ENCODE peak calls at places on chromosomes 12 and 14, in eight cellular contexts. One of them, this sample, is unnamed.

GRCh38 chr14:54394596-54394995 is 2.2 kb upstream of the CDKN3 start:
- DNase-seq in OCI-LY7: no peak
- DNase-seq in HCT116: no peak
- DNase-seq in endodermal cell: no peak
- DNase-seq in neural progenitor cell: no peak
- DNase-seq in endothelial cell: no peak
- DNase-seq in sigmoid colon: no peak
- DNase-seq in lower lobe of right lung: no peak
- DNase-seq in this sample: no peak

GRCh38 chr12:3976351-3976938 is 103.2 kb upstream of the PARP11 start:
- DNase-seq in OCI-LY7: no peak
- DNase-seq in HCT116: no peak
- DNase-seq in endodermal cell: no peak
- DNase-seq in neural progenitor cell: no peak
- DNase-seq in endothelial cell: no peak
- DNase-seq in sigmoid colon: no peak
- DNase-seq in lower lobe of right lung: no peak
- DNase-seq in this sample: no peak

GRCh38 chr12:47989023-47989417 is 15.3 kb downstream of the COL2A1 start:
- DNase-seq in OCI-LY7: no peak
- DNase-seq in HCT116: no peak
- DNase-seq in endodermal cell: no peak
- DNase-seq in neural progenitor cell: no peak
- DNase-seq in endothelial cell: no peak
- DNase-seq in sigmoid colon: no peak
- DNase-seq in lower lobe of right lung: no peak
- DNase-seq in this sample: no peak

GRCh38 chr12:38691164-38691563 is 214.2 kb downstream of the CPNE8 start:
- DNase-seq in OCI-LY7: no peak
- DNase-seq in HCT116: no peak
- DNase-seq in endodermal cell: no peak
- DNase-seq in neural progenitor cell: no peak
- DNase-seq in endothelial cell: no peak
- DNase-seq in sigmoid colon: no peak
- DNase-seq in lower lobe of right lung: no peak
- DNase-seq in this sample: no peak

GRCh38 chr14:64209428-64210165 is 84.6 kb downstream of the ESR2 start:
- DNase-seq in OCI-LY7: no peak
- DNase-seq in HCT116: no peak
- DNase-seq in endodermal cell: no peak
- DNase-seq in neural progenitor cell: no peak
- DNase-seq in endothelial cell: no peak
- DNase-seq in sigmoid colon: peak
- DNase-seq in lower lobe of right lung: peak
- DNase-seq in this sample: no peak

GRCh38 chr12:28191690-28192089 is 1.4 kb downstream of the CCDC91 start:
- DNase-seq in OCI-LY7: no peak
- DNase-seq in HCT116: no peak
- DNase-seq in endodermal cell: peak
- DNase-seq in neural progenitor cell: no peak
- DNase-seq in endothelial cell: no peak
- DNase-seq in sigmoid colon: no peak
- DNase-seq in lower lobe of right lung: no peak
- DNase-seq in this sample: no peak

GRCh38 chr12:5073838-5074237 is 30.2 kb downstream of the KCNA5 start:
- DNase-seq in OCI-LY7: peak
- DNase-seq in HCT116: peak
- DNase-seq in endodermal cell: peak
- DNase-seq in neural progenitor cell: peak
- DNase-seq in endothelial cell: no peak
- DNase-seq in sigmoid colon: no peak
- DNase-seq in lower lobe of right lung: no peak
- DNase-seq in this sample: peak

GRCh38 chr12:2489266-2489665 is 305.5 kb upstream of the FKBP4 start:
- DNase-seq in OCI-LY7: no peak
- DNase-seq in HCT116: no peak
- DNase-seq in endodermal cell: peak
- DNase-seq in neural progenitor cell: peak
- DNase-seq in endothelial cell: no peak
- DNase-seq in sigmoid colon: no peak
- DNase-seq in lower lobe of right lung: no peak
- DNase-seq in this sample: no peak

GRCh38 chr12:24025153-24025798 is 75.8 kb upstream of the SOX5 start:
- DNase-seq in OCI-LY7: no peak
- DNase-seq in HCT116: no peak
- DNase-seq in endodermal cell: no peak
- DNase-seq in neural progenitor cell: peak
- DNase-seq in endothelial cell: no peak
- DNase-seq in sigmoid colon: no peak
- DNase-seq in lower lobe of right lung: no peak
- DNase-seq in this sample: no peak

GRCh38 chr12:11943919-11944318 is 126.8 kb upstream of the BCL2L14 start:
- DNase-seq in OCI-LY7: no peak
- DNase-seq in HCT116: no peak
- DNase-seq in endodermal cell: no peak
- DNase-seq in neural progenitor cell: no peak
- DNase-seq in endothelial cell: no peak
- DNase-seq in sigmoid colon: no peak
- DNase-seq in lower lobe of right lung: no peak
- DNase-seq in this sample: no peak

GRCh38 chr12:131122631-131123030 is 168.9 kb downstream of the ADGRD1 start:
- DNase-seq in OCI-LY7: no peak
- DNase-seq in HCT116: no peak
- DNase-seq in endodermal cell: peak
- DNase-seq in neural progenitor cell: no peak
- DNase-seq in endothelial cell: no peak
- DNase-seq in sigmoid colon: peak
- DNase-seq in lower lobe of right lung: no peak
- DNase-seq in this sample: no peak

GRCh38 chr12:25377475-25378179 is 126.9 kb upstream of the KRAS start:
- DNase-seq in OCI-LY7: no peak
- DNase-seq in HCT116: no peak
- DNase-seq in endodermal cell: peak
- DNase-seq in neural progenitor cell: no peak
- DNase-seq in endothelial cell: no peak
- DNase-seq in sigmoid colon: no peak
- DNase-seq in lower lobe of right lung: no peak
- DNase-seq in this sample: peak

GRCh38 chr14:78633747-78634146 is 463.6 kb downstream of the NRXN3 start:
- DNase-seq in OCI-LY7: no peak
- DNase-seq in HCT116: no peak
- DNase-seq in endodermal cell: peak
- DNase-seq in neural progenitor cell: peak
- DNase-seq in endothelial cell: no peak
- DNase-seq in sigmoid colon: no peak
- DNase-seq in lower lobe of right lung: no peak
- DNase-seq in this sample: no peak

GRCh38 chr14:61474671-61475070 is 153.3 kb downstream of the PRKCH start:
- DNase-seq in OCI-LY7: no peak
- DNase-seq in HCT116: no peak
- DNase-seq in endodermal cell: no peak
- DNase-seq in neural progenitor cell: no peak
- DNase-seq in endothelial cell: no peak
- DNase-seq in sigmoid colon: no peak
- DNase-seq in lower lobe of right lung: no peak
- DNase-seq in this sample: no peak

GRCh38 chr14:69812725-69813124 is 15.7 kb upstream of the SLC10A1 start:
- DNase-seq in OCI-LY7: no peak
- DNase-seq in HCT116: no peak
- DNase-seq in endodermal cell: no peak
- DNase-seq in neural progenitor cell: peak
- DNase-seq in endothelial cell: no peak
- DNase-seq in sigmoid colon: no peak
- DNase-seq in lower lobe of right lung: no peak
- DNase-seq in this sample: no peak

GRCh38 chr14:60722163-60722835 is 1.9 kb downstream of the SIX4 start:
- DNase-seq in OCI-LY7: peak
- DNase-seq in HCT116: no peak
- DNase-seq in endodermal cell: peak
- DNase-seq in neural progenitor cell: peak
- DNase-seq in endothelial cell: peak
- DNase-seq in sigmoid colon: no peak
- DNase-seq in lower lobe of right lung: peak
- DNase-seq in this sample: peak

GRCh38 chr12:85829391-85829790 is 6.8 kb downstream of the RASSF9 start:
- DNase-seq in OCI-LY7: no peak
- DNase-seq in HCT116: no peak
- DNase-seq in endodermal cell: no peak
- DNase-seq in neural progenitor cell: no peak
- DNase-seq in endothelial cell: no peak
- DNase-seq in sigmoid colon: no peak
- DNase-seq in lower lobe of right lung: no peak
- DNase-seq in this sample: no peak

GRCh38 chr14:95043732-95044462 is 113.4 kb downstream of the DICER1 start:
- DNase-seq in OCI-LY7: no peak
- DNase-seq in HCT116: no peak
- DNase-seq in endodermal cell: peak
- DNase-seq in neural progenitor cell: no peak
- DNase-seq in endothelial cell: no peak
- DNase-seq in sigmoid colon: peak
- DNase-seq in lower lobe of right lung: no peak
- DNase-seq in this sample: no peak

GRCh38 chr12:22377731-22378496 is 43.4 kb upstream of the ST8SIA1 start:
- DNase-seq in OCI-LY7: no peak
- DNase-seq in HCT116: no peak
- DNase-seq in endodermal cell: no peak
- DNase-seq in neural progenitor cell: no peak
- DNase-seq in endothelial cell: no peak
- DNase-seq in sigmoid colon: no peak
- DNase-seq in lower lobe of right lung: no peak
- DNase-seq in this sample: no peak

GRCh38 chr14:53956427-53957201 is at the start of gene BMP4:
- DNase-seq in OCI-LY7: peak
- DNase-seq in HCT116: peak
- DNase-seq in endodermal cell: peak
- DNase-seq in neural progenitor cell: peak
- DNase-seq in endothelial cell: peak
- DNase-seq in sigmoid colon: peak
- DNase-seq in lower lobe of right lung: peak
- DNase-seq in this sample: peak

GRCh38 chr14:36019126-36019525 is 157.4 kb downstream of the PTCSC3 start:
- DNase-seq in OCI-LY7: no peak
- DNase-seq in HCT116: no peak
- DNase-seq in endodermal cell: no peak
- DNase-seq in neural progenitor cell: no peak
- DNase-seq in endothelial cell: no peak
- DNase-seq in sigmoid colon: no peak
- DNase-seq in lower lobe of right lung: no peak
- DNase-seq in this sample: no peak

GRCh38 chr14:106518054-106518943 is 991.9 kb downstream of the TMEM121 start:
- DNase-seq in OCI-LY7: peak
- DNase-seq in HCT116: no peak
- DNase-seq in endodermal cell: no peak
- DNase-seq in neural progenitor cell: no peak
- DNase-seq in endothelial cell: no peak
- DNase-seq in sigmoid colon: no peak
- DNase-seq in lower lobe of right lung: peak
- DNase-seq in this sample: no peak
- TF ChIP-seq CTCF in OCI-LY7: peak
- TF ChIP-seq CTCF in HCT116: no peak
- TF ChIP-seq CTCF in endodermal cell: no peak
- TF ChIP-seq CTCF in neural progenitor cell: no peak
- TF ChIP-seq CTCF in endothelial cell: no peak
- TF ChIP-seq CTCF in sigmoid colon: no peak
- TF ChIP-seq CTCF in lower lobe of right lung: peak
- TF ChIP-seq CTCF in this sample: no peak

GRCh38 chr14:25411933-25412757 is 362.2 kb upstream of the STXBP6 start:
- DNase-seq in OCI-LY7: peak
- DNase-seq in HCT116: no peak
- DNase-seq in endodermal cell: peak
- DNase-seq in neural progenitor cell: peak
- DNase-seq in endothelial cell: peak
- DNase-seq in sigmoid colon: peak
- DNase-seq in lower lobe of right lung: no peak
- DNase-seq in this sample: no peak
- TF ChIP-seq CTCF in OCI-LY7: peak
- TF ChIP-seq CTCF in HCT116: no peak
- TF ChIP-seq CTCF in endodermal cell: peak
- TF ChIP-seq CTCF in neural progenitor cell: peak
- TF ChIP-seq CTCF in endothelial cell: peak
- TF ChIP-seq CTCF in sigmoid colon: no peak
- TF ChIP-seq CTCF in lower lobe of right lung: no peak
- TF ChIP-seq CTCF in this sample: peak

GRCh38 chr14:96631621-96632362 is 129.6 kb downstream of the PAPOLA start:
- DNase-seq in OCI-LY7: no peak
- DNase-seq in HCT116: no peak
- DNase-seq in endodermal cell: no peak
- DNase-seq in neural progenitor cell: no peak
- DNase-seq in endothelial cell: no peak
- DNase-seq in sigmoid colon: no peak
- DNase-seq in lower lobe of right lung: no peak
- DNase-seq in this sample: no peak

GRCh38 chr14:96630281-96630680 is 128.1 kb downstream of the PAPOLA start:
- DNase-seq in OCI-LY7: no peak
- DNase-seq in HCT116: no peak
- DNase-seq in endodermal cell: no peak
- DNase-seq in neural progenitor cell: no peak
- DNase-seq in endothelial cell: no peak
- DNase-seq in sigmoid colon: no peak
- DNase-seq in lower lobe of right lung: no peak
- DNase-seq in this sample: no peak

GRCh38 chr14:96629558-96630222 is 127.5 kb downstream of the PAPOLA start:
- DNase-seq in OCI-LY7: no peak
- DNase-seq in HCT116: no peak
- DNase-seq in endodermal cell: peak
- DNase-seq in neural progenitor cell: no peak
- DNase-seq in endothelial cell: no peak
- DNase-seq in sigmoid colon: no peak
- DNase-seq in lower lobe of right lung: no peak
- DNase-seq in this sample: no peak

GRCh38 chr14:96632363-96632758 is 130.2 kb downstream of the PAPOLA start:
- DNase-seq in OCI-LY7: no peak
- DNase-seq in HCT116: no peak
- DNase-seq in endodermal cell: no peak
- DNase-seq in neural progenitor cell: no peak
- DNase-seq in endothelial cell: no peak
- DNase-seq in sigmoid colon: no peak
- DNase-seq in lower lobe of right lung: no peak
- DNase-seq in this sample: no peak

DNA sequence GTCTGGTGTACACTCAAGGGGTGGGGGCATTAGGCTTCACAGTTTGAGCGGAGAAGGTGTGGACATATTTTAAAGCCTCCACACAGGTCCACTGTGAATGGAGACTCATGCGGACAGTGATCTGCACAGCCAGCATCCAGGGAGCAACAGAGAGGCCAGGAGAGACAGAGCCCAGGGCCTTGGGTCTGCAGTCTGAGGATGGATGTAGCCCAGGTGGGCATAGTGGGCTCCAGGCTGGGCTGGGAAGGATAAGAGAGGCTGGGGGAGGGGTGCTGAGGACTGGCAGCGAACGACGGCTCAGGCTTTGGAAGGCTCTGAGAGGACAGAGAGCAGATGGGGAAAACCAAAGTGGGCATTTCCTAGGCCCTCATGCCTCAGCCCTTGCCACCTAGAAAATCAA is 128.8 kb downstream of the PAPOLA start:
- DNase-seq in OCI-LY7: no peak
- DNase-seq in HCT116: no peak
- DNase-seq in endodermal cell: no peak
- DNase-seq in neural progenitor cell: no peak
- DNase-seq in endothelial cell: no peak
- DNase-seq in sigmoid colon: no peak
- DNase-seq in lower lobe of right lung: no peak
- DNase-seq in this sample: no peak
- TF ChIP-seq CTCF in OCI-LY7: no peak
- TF ChIP-seq CTCF in HCT116: no peak
- TF ChIP-seq CTCF in endodermal cell: no peak
- TF ChIP-seq CTCF in neural progenitor cell: no peak
- TF ChIP-seq CTCF in endothelial cell: no peak
- TF ChIP-seq CTCF in sigmoid colon: no peak
- TF ChIP-seq CTCF in lower lobe of right lung: no peak
- TF ChIP-seq CTCF in this sample: no peak

GRCh38 chr14:73591690-73592448 is at the start of gene ACOT4:
- DNase-seq in OCI-LY7: no peak
- DNase-seq in HCT116: no peak
- DNase-seq in endodermal cell: peak
- DNase-seq in neural progenitor cell: peak
- DNase-seq in endothelial cell: peak
- DNase-seq in sigmoid colon: peak
- DNase-seq in lower lobe of right lung: peak
- DNase-seq in this sample: no peak
- TF ChIP-seq CTCF in OCI-LY7: no peak
- TF ChIP-seq CTCF in HCT116: no peak
- TF ChIP-seq CTCF in endodermal cell: peak
- TF ChIP-seq CTCF in neural progenitor cell: no peak
- TF ChIP-seq CTCF in endothelial cell: no peak
- TF ChIP-seq CTCF in sigmoid colon: no peak
- TF ChIP-seq CTCF in lower lobe of right lung: peak
- TF ChIP-seq CTCF in this sample: no peak

This sample was measured in HFFc6.